ENCODE peak calls at places on chromosomes 12 and 14, in ten cellular contexts. T is tibial nerve, N is bronchial epithelial cell, M is adrenal gland, F is type B pancreatic cell, R is heart right ventricle, D is HFFc6, S is Calu3, Y is mammary epithelial cell, E is cardiac muscle cell. W is an unnamed sample.
A peak's percentile ranks its signal among the peaks of the same experiment; 100 is the strongest.

GRCh38 chr12:9699898-9700605 is 30.5 kb downstream of the CLEC2D start:
- DNase-seq in E (peak; percentile 33), T (no peak), N (peak; percentile 45), M (no peak), S (no peak), D (peak; percentile 4), R (no peak), Y (peak; percentile 13), F (no peak), W (no peak)

GRCh38 chr14:65957631-65958205 is 528.5 kb upstream of the CCDC196 start:
- DNase-seq in N (no peak), M (no peak), F (no peak), T (no peak), E (no peak), S (no peak), R (no peak), Y (no peak), D (no peak), W (peak; percentile 9)

GRCh38 chr12:26471560-26471959 is 276.2 kb downstream of the SSPN start:
- DNase-seq in N (no peak), M (peak; percentile 12), F (no peak), D (peak; percentile 46), R (no peak), T (no peak), S (no peak), Y (peak; percentile 13), E (peak; percentile 11), W (no peak)

GRCh38 chr12:54991992-54992377 is 7.4 kb upstream of the TESPA1 start:
- DNase-seq in E (no peak), D (no peak), F (no peak), S (no peak), M (no peak), R (no peak), N (no peak), Y (no peak), T (no peak), W (no peak)

GRCh38 chr12:6092784-6093722 is 31.4 kb downstream of the VWF start:
- DNase-seq in R (no peak), E (peak; percentile 84), D (peak; percentile 89), T (no peak), F (no peak), Y (peak; percentile 95), M (peak; percentile 89), N (peak; percentile 91), S (peak; percentile 82), W (no peak)

GRCh38 chr14:70339039-70339438 is 20.4 kb downstream of the COX16 start:
- DNase-seq in N (no peak), R (no peak), T (no peak), D (no peak), S (no peak), Y (no peak), M (no peak), E (no peak), F (no peak), W (no peak)

GRCh38 chr14:54712371-54712998 is 145.6 kb downstream of the SAMD4A start:
- DNase-seq in F (no peak), N (no peak), S (no peak), M (no peak), Y (no peak), D (no peak), T (peak; percentile 50), R (no peak), E (peak; percentile 26), W (no peak)

GRCh38 chr14:81437226-81437625 is 37.1 kb upstream of the STON2 start:
- DNase-seq in D (no peak), M (no peak), R (no peak), N (no peak), Y (no peak), S (no peak), E (no peak), T (no peak), F (no peak), W (no peak)

GRCh38 chr14:32006267-32007110 is 70.6 kb upstream of the ARHGAP5 start:
- DNase-seq in R (no peak), T (no peak), E (peak; percentile 27), N (peak; percentile 74), D (no peak), M (peak; percentile 61), F (no peak), S (peak; percentile 74), Y (no peak), W (no peak)

GRCh38 chr12:32727237-32727636 is 28.5 kb downstream of the YARS2 start:
- DNase-seq in M (no peak), E (peak; percentile 8), T (no peak), R (no peak), D (no peak), F (no peak), Y (no peak), S (no peak), N (no peak), W (no peak)

GRCh38 chr14:82855912-82856381 is 1322.3 kb upstream of the SEL1L start:
- DNase-seq in R (no peak), S (no peak), Y (peak; percentile 8), M (no peak), D (no peak), F (no peak), N (peak; percentile 89), T (no peak), E (peak; percentile 20), W (no peak)

GRCh38 chr12:24499151-24500146 is 449.5 kb downstream of the BCAT1 start:
- DNase-seq in F (no peak), T (no peak), N (peak; percentile 44), M (no peak), D (no peak), R (no peak), Y (peak; percentile 3), S (no peak), E (peak; percentile 67), W (no peak)

GRCh38 chr14:34874386-34875030 is 652 bp downstream of the BAZ1A start:
- DNase-seq in N (no peak), R (peak; percentile 44), D (peak; percentile 31), M (peak; percentile 56), S (peak; percentile 42), T (peak; percentile 22), Y (peak; percentile 49), E (peak; percentile 56), F (peak; percentile 75), W (peak; percentile 64)

GRCh38 chr14:32711103-32711680 is 227.5 kb upstream of the NPAS3 start:
- DNase-seq in F (no peak), R (peak; percentile 32), T (peak; percentile 61), M (peak; percentile 38), N (peak; percentile 44), E (peak; percentile 67), Y (no peak), S (peak; percentile 32), D (peak; percentile 46), W (peak; percentile 42)

GRCh38 chr14:63454863-63455622 is 88.1 kb downstream of the PPP2R5E start:
- DNase-seq in F (no peak), D (peak; percentile 18), N (no peak), Y (no peak), S (no peak), E (peak; percentile 63), M (peak; percentile 34), R (no peak), T (no peak), W (no peak)

GRCh38 chr12:32901553-32901952 is 5.0 kb upstream of the PKP2 start:
- DNase-seq in D (no peak), F (no peak), T (no peak), R (no peak), E (peak; percentile 72), S (no peak), Y (peak; percentile 80), N (peak; percentile 86), M (no peak), W (no peak)

GRCh38 chr12:66638666-66639065 is 40.2 kb downstream of the GRIP1 start:
- DNase-seq in M (no peak), N (no peak), T (no peak), S (no peak), D (no peak), Y (no peak), F (no peak), R (no peak), E (no peak), W (no peak)

GRCh38 chr14:75449703-75450102 is 21.9 kb downstream of the JDP2 start:
- DNase-seq in N (no peak), F (no peak), E (no peak), S (no peak), Y (no peak), T (no peak), R (no peak), M (no peak), D (no peak), W (no peak)

GRCh38 chr12:112524676-112525425 is 106.1 kb downstream of the PTPN11 start:
- DNase-seq in E (peak; percentile 48), F (no peak), M (no peak), R (no peak), T (no peak), D (peak; percentile 28), S (peak; percentile 79), Y (peak; percentile 79), N (peak; percentile 66), W (no peak)
- TF ChIP-seq CTCF in E (peak; percentile 17), F (peak; percentile 56), M (no peak), R (no peak), T (no peak), D (peak; percentile 51), S (peak; percentile 42), Y (peak; percentile 33), N (peak; percentile 27), W (peak; percentile 38)

DNA sequence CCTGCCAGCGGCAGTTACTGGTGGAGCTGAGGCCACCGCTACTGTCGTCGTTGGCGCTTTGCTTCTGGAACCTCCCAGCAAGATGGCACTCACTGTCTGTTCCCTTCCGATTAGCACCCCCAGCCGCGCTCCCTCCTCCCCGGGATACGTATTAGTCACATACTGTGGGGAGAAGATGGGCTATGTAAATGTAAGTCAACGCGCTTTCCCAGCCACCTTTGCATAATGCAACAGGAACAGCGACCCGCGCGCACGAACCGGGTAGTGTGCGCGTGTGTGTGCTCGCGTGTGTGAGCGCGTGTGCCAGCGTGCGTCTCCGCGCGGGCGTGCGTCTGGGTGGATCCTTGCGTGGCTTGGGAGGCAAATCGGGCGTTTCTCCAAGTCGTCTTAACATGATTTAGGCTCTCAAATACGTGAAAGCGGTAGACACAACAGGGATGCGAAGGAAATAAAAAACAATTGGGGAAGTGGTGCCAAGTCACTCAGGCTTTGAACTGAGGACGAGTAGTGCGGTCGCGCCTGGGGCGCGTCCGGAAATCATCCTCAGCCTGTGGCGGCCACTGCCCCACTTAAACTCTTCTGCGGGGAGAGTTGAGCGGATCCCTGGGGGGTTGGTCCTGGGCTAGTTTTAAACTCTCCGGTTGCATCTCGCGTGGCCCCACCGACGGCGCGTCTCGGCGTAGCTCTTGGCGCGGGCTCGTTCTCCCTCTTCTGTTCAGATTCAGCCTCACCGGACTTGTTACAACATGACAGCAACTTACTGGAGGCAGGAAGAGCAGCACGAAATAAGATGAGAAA is 1.8 kb downstream of the FLRT2 start:
- DNase-seq in F (peak; percentile 76), Y (peak; percentile 82), N (peak; percentile 74), S (no peak), T (peak; percentile 75), R (peak; percentile 52), E (peak; percentile 90), M (peak; percentile 41), D (peak; percentile 90), W (peak; percentile 40)
- TF ChIP-seq CTCF in F (peak; percentile 14), Y (peak; percentile 32), N (peak; percentile 53), S (no peak), T (no peak), R (peak; percentile 23), E (peak; percentile 57), M (no peak), D (peak; percentile 62), W (peak; percentile 9)

GRCh38 chr12:83823386-83824045 is 1089.1 kb downstream of the SLC6A15 start:
- DNase-seq in T (no peak), D (no peak), N (peak; percentile 56), M (peak; percentile 64), Y (peak; percentile 49), F (no peak), S (peak; percentile 66), E (peak; percentile 46), R (peak; percentile 13), W (peak; percentile 78)
- TF ChIP-seq CTCF in T (no peak), D (peak; percentile 60), N (peak; percentile 68), M (peak; percentile 33), Y (peak; percentile 61), F (peak; percentile 55), S (no peak), E (peak; percentile 40), R (peak; percentile 47), W (peak; percentile 54)

GRCh38 chr14:90405755-90406154 is 8.9 kb downstream of the CALM1 start:
- DNase-seq in F (no peak), M (no peak), N (no peak), R (no peak), D (no peak), E (no peak), Y (no peak), T (no peak), S (no peak), W (no peak)
- TF ChIP-seq CTCF in F (no peak), M (no peak), N (no peak), R (no peak), D (no peak), E (no peak), Y (no peak), T (no peak), S (no peak), W (no peak)

W was measured in endothelial cell.